ENCODE peak calls at places on chromosome 5, in four cellular contexts. K is right cardiac atrium, G is lower lobe of right lung, R is upper lobe of right lung. C is an unnamed sample.

GRCh38 chr5:179215576-179215975 is 129.7 kb downstream of the ADAMTS2 start:
- DNase-seq in K (no peak), G (no peak), R (no peak), C (no peak)

GRCh38 chr5:130227699-130228098 is 323.4 kb downstream of the CHSY3 start:
- DNase-seq in K (no peak), G (no peak), R (no peak), C (no peak)

GRCh38 chr5:37737326-37738056 is 102.3 kb downstream of the GDNF start:
- DNase-seq in K (no peak), G (no peak), R (no peak), C (no peak)

GRCh38 chr5:160439205-160439600 is 17.5 kb downstream of the PTTG1 start:
- DNase-seq in K (peak; percentile 93), G (peak; percentile 87), R (peak; percentile 92), C (peak; percentile 82)

GRCh38 chr5:128635379-128635778 is 97.3 kb upstream of the FBN2 start:
- DNase-seq in K (no peak), G (no peak), R (no peak), C (no peak)

GRCh38 chr5:84383296-84383815 is 1.3 kb downstream of the EDIL3 start:
- DNase-seq in K (no peak), G (no peak), R (peak; percentile 62), C (no peak)

GRCh38 chr5:14212838-14213237 is 69.7 kb downstream of the TRIO start:
- DNase-seq in K (no peak), G (no peak), R (no peak), C (no peak)

GRCh38 chr5:41870621-41871048 is 410 bp upstream of the OXCT1 start:
- DNase-seq in K (no peak), G (no peak), R (no peak), C (no peak)

GRCh38 chr5:180130291-180130869 is 58.8 kb upstream of the RNF130 start:
- DNase-seq in K (no peak), G (no peak), R (peak; percentile 40), C (no peak)

GRCh38 chr5:78771260-78772240 is 123.0 kb upstream of the LHFPL2 start:
- DNase-seq in K (no peak), G (peak; percentile 50), R (no peak), C (no peak)

GRCh38 chr5:63070001-63070400 is 491.4 kb downstream of the LRRC70 start:
- DNase-seq in K (no peak), G (no peak), R (no peak), C (no peak)
- H3K27ac ChIP-seq in K (no peak overlapping the region), G (no peak overlapping the region), R (no peak overlapping the region), C (no peak overlapping the region)

DNA sequence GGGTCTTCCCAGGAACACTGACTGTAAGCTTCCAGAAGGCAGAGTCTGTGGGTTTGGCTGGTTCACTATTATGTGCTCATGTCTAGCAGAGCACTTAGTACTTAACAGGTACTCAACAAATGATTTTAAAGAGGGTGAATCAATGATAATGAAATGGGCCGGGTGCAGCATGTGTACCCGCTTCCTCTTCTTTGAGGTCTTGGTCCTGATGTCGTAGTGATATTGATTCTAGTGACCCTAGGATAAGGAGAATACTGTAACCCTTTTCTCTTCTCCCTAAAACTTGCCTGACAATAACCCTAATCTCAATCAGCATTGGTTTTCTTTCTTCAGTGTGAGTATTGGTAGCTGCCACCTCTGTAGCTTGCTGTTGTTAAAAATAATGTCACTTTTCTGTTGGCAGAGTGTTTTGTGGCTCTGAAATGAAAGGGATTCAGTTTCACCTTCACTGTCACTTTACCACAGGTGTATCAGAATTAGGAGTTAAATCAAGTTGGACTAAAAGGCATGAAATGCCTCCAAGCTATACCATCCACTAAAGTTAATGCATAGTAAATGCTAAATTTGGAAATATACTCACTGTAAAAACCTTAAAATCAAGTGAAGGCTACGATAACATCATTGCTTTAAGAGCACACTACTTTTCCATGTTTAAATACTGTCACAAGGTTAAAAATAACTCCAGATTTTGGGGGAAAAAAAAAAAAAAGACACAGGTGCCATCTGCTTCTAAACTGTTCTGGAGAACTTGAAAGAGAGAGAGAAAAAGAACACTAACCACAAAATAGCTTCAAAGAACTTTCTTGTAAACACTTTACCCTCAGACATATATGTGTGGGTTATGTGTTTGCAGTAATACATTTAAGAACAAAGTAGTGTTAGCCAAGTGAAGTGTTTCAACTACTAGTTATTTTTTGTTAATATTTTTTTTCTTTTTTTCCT is 6.0 kb downstream of the CAMK4 start:
- DNase-seq in K (no peak), G (no peak), R (no peak), C (peak; percentile 61)
- H3K4me1 ChIP-seq in K (no peaks in the 10 kb centered on the region), G (no peaks in the 10 kb centered on the region), R (no peaks in the 10 kb centered on the region), C (peaks cover 91% of the 10 kb centered on the region)

DNA sequence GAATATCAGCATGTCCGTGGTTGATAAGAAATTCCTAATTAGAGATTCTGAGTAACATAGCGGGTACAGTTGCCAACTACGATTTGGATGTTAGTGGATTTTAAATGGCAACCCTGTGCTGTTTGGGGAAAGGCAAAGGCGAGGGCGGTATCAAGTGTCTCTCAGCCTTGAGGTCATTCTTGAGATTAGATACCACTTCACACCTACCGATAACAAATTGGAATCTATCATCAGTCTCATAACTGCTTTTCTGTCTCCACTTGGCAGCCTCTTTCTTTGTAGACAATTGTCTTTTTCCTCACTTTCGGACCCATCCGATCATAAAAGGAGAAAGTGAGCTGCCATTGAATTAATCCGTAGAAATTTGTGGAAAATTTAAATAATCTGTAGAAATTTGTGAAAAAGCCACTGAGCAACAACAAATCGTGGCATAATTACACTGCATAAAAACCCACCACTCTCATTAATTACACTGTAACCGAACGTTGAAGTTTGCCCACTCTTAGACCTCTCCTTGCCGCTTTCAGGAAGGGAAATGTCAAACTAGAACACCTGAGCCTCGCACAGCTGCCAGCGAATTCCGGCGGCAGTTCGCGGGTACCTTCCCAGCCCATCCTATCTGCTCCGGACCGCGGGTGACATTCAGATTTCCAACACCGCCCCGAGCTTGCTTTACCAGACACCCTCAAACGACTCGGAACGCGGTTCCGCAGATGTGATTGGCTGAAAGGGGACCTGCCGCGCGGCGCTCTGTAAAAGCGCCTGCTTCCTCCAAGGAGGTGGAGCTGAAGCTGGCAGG is 849 bp upstream of the RGMB start:
- DNase-seq in K (peak; percentile 89), G (peak; percentile 85), R (peak; percentile 89), C (peak; percentile 62)
- H3K27ac ChIP-seq in K (peak overlapping the region; percentile 78), G (peak overlapping the region; percentile 98), R (peak overlapping the region; percentile 92), C (peak overlapping the region; percentile 72)

DNA sequence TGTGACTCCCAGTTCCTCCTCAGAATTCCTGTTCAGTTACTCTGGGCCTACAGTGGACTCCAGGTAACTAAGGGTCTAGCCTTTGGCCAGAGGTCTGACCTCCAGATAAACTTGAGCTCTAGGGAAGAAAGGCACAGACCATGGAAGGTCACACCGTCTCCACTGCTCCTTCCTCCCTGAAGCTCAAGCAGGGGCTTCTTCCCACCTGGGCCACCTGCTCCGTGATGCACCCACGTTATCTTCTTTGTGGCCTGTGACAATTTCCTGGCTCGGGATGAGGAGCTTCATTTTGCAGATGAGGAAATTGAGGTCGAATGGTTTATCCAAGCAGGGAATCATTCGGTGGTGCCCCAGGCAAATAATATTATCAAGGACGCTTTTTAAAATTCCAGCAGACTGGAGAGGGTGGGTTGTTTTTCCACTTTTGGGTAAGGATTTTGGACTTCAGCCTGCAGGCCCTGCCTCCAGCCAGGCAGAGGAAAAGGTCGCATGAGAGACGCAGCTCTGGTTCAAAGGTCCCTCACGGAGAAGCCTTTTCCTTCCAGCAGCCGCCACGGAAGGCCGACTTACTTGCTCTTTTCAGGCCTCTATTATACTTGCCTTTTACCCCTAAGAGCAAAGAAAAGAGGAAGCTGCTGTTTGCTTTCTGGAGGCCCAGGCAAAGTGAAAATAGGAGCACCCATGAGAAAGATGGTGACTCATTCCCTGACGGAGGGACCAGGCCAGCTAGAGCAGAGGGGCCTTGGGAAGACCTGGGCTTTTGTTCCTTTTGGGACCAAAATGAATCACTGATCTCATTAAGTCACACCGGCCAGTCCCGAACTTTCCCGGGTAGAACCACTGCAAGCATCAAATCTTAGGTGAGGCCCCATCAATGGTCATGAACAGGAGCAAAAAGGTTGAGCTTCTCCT is 22.8 kb upstream of the DUSP1 start:
- DNase-seq in K (no peak), G (peak; percentile 51), R (peak; percentile 50), C (no peak)
- H3K4me1 ChIP-seq in K (peaks cover 18% of the 10 kb centered on the region), G (peaks cover 77% of the 10 kb centered on the region), R (peaks cover 64% of the 10 kb centered on the region), C (peaks cover 4% of the 10 kb centered on the region)

GRCh38 chr5:107666051-107666655 is 4.6 kb downstream of the EFNA5 start:
- DNase-seq in K (no peak), G (no peak), R (no peak), C (no peak)

GRCh38 chr5:107668933-107669542 is 1.7 kb downstream of the EFNA5 start:
- DNase-seq in K (no peak), G (no peak), R (no peak), C (no peak)

GRCh38 chr5:107670028-107670926 is 460 bp downstream of the EFNA5 start:
- DNase-seq in K (peak; percentile 67), G (peak; percentile 51), R (peak; percentile 68), C (peak; percentile 6)

GRCh38 chr5:107669543-107670027 is 1.2 kb downstream of the EFNA5 start:
- DNase-seq in K (peak; percentile 71), G (peak; percentile 52), R (peak; percentile 69), C (no peak)

GRCh38 chr5:107668154-107668932 is 2.4 kb downstream of the EFNA5 start:
- DNase-seq in K (no peak), G (no peak), R (no peak), C (no peak)
- H3K27ac ChIP-seq in K (peak overlapping the region; percentile 77), G (no peak overlapping the region), R (no peak overlapping the region), C (no peak overlapping the region)

GRCh38 chr5:80140496-80140895 is 105.3 kb downstream of the THBS4 start:
- DNase-seq in K (no peak), G (no peak), R (no peak), C (no peak)
- H3K4me1 ChIP-seq in K (peaks cover 5% of the 10 kb centered on the region), G (peaks cover 53% of the 10 kb centered on the region), R (peaks cover 31% of the 10 kb centered on the region), C (peaks cover 54% of the 10 kb centered on the region)

DNA sequence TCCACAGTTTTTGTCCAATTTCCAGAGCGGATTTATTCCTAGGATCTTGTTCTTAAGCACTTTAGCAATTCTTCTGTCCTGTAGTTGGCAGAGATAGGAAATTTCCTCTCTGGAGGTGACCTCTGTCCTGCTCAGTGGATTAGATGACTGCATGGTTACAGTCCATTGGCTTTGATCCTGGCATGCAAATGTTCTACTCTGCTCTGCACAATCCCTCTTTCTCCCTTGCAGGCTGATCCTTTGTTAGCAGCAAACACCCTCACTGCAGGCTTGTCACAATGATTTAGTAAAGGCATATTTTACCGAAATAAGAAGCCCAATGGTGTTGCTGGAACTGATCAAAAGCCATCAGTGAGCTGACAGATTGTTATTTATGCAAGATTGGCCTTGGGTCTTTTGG is 243.8 kb downstream of the COX7C start:
- DNase-seq in K (no peak), G (no peak), R (no peak), C (no peak)
- H3K27ac ChIP-seq in K (no peak overlapping the region), G (no peak overlapping the region), R (no peak overlapping the region), C (no peak overlapping the region)

DNA sequence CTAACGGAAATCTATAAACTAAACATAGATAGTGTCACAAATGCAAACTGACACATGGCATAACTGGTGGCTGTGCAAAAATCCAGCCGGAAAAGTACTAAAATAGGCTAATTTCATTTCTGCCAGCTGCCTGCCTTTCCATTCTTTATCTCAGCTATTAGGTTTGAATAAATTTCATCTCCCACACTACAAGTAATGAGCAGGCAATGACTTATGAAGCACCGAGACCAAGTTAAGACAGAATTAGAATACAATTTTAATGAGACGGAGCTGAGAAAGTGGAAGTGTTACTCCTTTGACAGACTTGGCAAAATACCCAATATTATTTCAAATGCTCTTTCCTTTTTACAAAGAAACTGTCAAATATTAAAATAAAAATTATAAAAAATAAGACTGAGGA is 258.8 kb upstream of the ZNF608 start:
- DNase-seq in K (no peak), G (no peak), R (no peak), C (no peak)
- H3K4me1 ChIP-seq in K (no peaks in the 10 kb centered on the region), G (no peaks in the 10 kb centered on the region), R (no peaks in the 10 kb centered on the region), C (no peaks in the 10 kb centered on the region)

DNA sequence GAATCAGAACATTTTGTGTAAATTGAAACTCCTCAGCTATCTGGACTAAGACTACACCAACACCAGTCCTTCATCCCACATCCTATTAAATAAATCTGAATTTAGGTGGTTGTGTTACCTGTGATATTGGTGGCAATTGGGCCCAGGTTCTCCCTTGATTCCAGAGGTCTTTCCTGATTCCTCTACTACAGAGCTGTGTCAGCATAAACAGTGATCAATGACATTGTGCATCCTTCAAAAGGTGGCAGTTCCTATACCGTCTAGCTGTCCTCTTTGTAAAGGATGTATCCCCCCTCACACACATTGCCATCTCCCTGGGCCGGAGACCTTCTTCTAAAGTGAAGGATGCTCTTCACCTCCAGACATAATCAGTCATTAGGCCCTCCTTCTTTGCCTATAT is 239.2 kb downstream of the FAM114A2 start:
- DNase-seq in K (no peak), G (no peak), R (no peak), C (no peak)
- H3K27ac ChIP-seq in K (no peak overlapping the region), G (no peak overlapping the region), R (no peak overlapping the region), C (no peak overlapping the region)

C was measured in CD4-positive, CD25-positive, alpha-beta regulatory T cell.